ENCODE peak calls at places on chromosome 17, in five cellular contexts. Z is thoracic aorta, N is astrocyte, H is MM.1S, P is prostate gland. B is an unnamed sample.

GRCh38 chr17:4163951-4164350 is 21.0 kb downstream of the CYB5D2 start:
- DNase-seq in Z (no peak), N (no peak), H (no peak), P (no peak), B (no peak)

GRCh38 chr17:17142556-17142955 is 63.6 kb downstream of the PLD6 start:
- DNase-seq in Z (no peak), N (no peak), H (no peak), P (no peak), B (no peak)

GRCh38 chr17:3892095-3892998 is 506 bp downstream of the CAMKK1 start:
- DNase-seq in Z (peak; percentile 59), N (peak; percentile 42), H (peak; percentile 23), P (peak; percentile 58), B (peak; percentile 83)

GRCh38 chr17:30278032-30278431 is 13.7 kb downstream of the BLMH start:
- DNase-seq in Z (no peak), N (no peak), H (no peak), P (no peak), B (peak; percentile 39)

GRCh38 chr17:5209396-5209795 is 17.7 kb upstream of the ZNF594 start:
- DNase-seq in Z (no peak), N (peak; percentile 46), H (no peak), P (no peak), B (no peak)

GRCh38 chr17:33112763-33113162 is 121.1 kb downstream of the SPACA3 start:
- DNase-seq in Z (no peak), N (peak; percentile 74), H (no peak), P (no peak), B (no peak)

GRCh38 chr17:61454095-61454931 is 2.1 kb downstream of the TBX4 start:
- DNase-seq in Z (no peak), N (no peak), H (no peak), P (no peak), B (no peak)

GRCh38 chr17:33647976-33648375 is 354.9 kb upstream of the ASIC2 start:
- DNase-seq in Z (no peak), N (no peak), H (peak; percentile 26), P (no peak), B (no peak)

GRCh38 chr17:76077582-76078110 is 1.3 kb upstream of the ZACN start:
- DNase-seq in Z (no peak), N (no peak), H (no peak), P (no peak), B (peak; percentile 50)

GRCh38 chr17:3730881-3731429 is 7.3 kb downstream of the HASPIN start:
- DNase-seq in Z (no peak), N (peak; percentile 54), H (no peak), P (no peak), B (no peak)

GRCh38 chr17:4633643-4634042 is 7.8 kb downstream of the ALOX15 start:
- DNase-seq in Z (no peak), N (no peak), H (no peak), P (no peak), B (no peak)

GRCh38 chr17:77374170-77374936 is 233.6 kb downstream of the SEC14L1 start:
- DNase-seq in Z (no peak), N (peak; percentile 77), H (no peak), P (peak; percentile 67), B (peak; percentile 79)

GRCh38 chr17:66839616-66840015 is 4.7 kb downstream of the CACNG5 start:
- DNase-seq in Z (no peak), N (no peak), H (no peak), P (no peak), B (no peak)

GRCh38 chr17:78369791-78370381 is 8.6 kb upstream of the PGS1 start:
- DNase-seq in Z (no peak), N (no peak), H (no peak), P (no peak), B (no peak)

GRCh38 chr17:74190807-74191206 is 12.7 kb upstream of the RPL38 start:
- DNase-seq in Z (no peak), N (no peak), H (no peak), P (no peak), B (no peak)

GRCh38 chr17:10737168-10737622 is 7.4 kb upstream of the TMEM220 start:
- DNase-seq in Z (peak; percentile 11), N (peak; percentile 29), H (peak; percentile 12), P (peak; percentile 85), B (peak; percentile 76)

GRCh38 chr17:77498875-77499698 is 358.3 kb downstream of the SEC14L1 start:
- DNase-seq in Z (no peak), N (no peak), H (no peak), P (no peak), B (no peak)

GRCh38 chr17:16415031-16415924 is at the start of gene TRPV2:
- DNase-seq in Z (no peak), N (no peak), H (peak; percentile 63), P (no peak), B (peak; percentile 45)

GRCh38 chr17:66943484-66943883 is 21.0 kb upstream of the CACNG4 start:
- DNase-seq in Z (no peak), N (no peak), H (no peak), P (no peak), B (no peak)

GRCh38 chr17:32111141-32111771 is 31.0 kb upstream of the RHOT1 start:
- DNase-seq in Z (peak; percentile 13), N (peak; percentile 40), H (no peak), P (peak; percentile 32), B (peak; percentile 31)

GRCh38 chr17:56096026-56096807 is 57.1 kb upstream of the ANKFN1 start:
- DNase-seq in Z (no peak), N (peak; percentile 62), H (peak; percentile 16), P (no peak), B (no peak)

GRCh38 chr17:1999557-2000251 is 25.4 kb downstream of the RTN4RL1 start:
- DNase-seq in Z (no peak), N (no peak), H (peak; percentile 79), P (peak; percentile 71), B (peak; percentile 90)

GRCh38 chr17:56653877-56654276 is 60.4 kb downstream of the NOG start:
- DNase-seq in Z (no peak), N (peak; percentile 33), H (peak; percentile 85), P (no peak), B (no peak)

GRCh38 chr17:28701987-28702751 is 9.5 kb downstream of the PROCA1 start:
- DNase-seq in Z (no peak), N (no peak), H (no peak), P (no peak), B (no peak)

GRCh38 chr17:77370536-77370935 is 229.8 kb downstream of the SEC14L1 start:
- DNase-seq in Z (no peak), N (no peak), H (no peak), P (no peak), B (no peak)

DNA sequence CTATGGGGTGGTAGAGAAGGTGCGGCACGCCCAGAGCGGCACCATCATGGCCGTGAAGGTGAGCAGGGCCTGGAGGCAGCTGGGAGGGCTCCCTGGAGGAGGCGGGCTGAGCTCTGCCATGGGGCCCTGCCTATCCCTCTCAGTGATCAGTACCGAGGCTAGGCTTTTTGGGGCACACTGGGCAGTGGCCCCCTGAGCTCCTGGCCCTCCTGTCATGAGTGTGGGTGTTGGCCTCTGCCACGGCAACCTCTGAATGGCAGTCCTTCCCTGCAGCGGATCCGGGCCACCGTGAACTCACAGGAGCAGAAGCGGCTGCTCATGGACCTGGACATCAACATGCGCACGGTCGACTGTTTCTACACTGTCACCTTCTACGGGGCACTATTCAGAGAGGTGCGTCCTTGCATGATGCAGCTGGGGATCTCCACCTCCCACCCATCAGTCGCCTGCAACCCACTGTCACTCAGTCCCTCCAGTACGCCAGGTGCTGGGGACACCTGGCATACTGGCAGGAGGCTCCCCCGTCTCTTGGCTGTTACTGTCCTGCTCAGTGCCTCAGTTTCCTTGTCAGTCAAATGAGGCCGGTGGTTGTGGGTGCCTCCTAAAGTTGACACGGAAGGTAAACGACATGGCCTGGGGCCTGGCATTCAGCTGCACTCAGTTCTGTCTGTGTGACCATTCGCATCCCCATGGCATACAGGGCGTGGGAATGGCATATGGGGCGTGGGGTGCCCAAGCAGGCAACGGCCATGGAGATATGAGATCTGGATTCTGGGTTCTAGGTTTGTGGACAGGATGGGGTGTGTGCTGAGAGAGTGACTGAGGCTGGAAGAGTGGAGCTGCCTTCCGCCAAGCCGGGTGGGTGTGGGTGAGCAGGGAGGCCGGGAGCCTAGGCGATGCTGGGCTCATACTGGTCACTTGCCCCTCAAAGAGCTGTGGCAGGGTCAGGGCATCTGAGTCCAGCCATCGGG is 16.4 kb downstream of the MAP2K3 start:
- DNase-seq in Z (no peak), N (no peak), H (no peak), P (no peak), B (no peak)
- H3K36me3 ChIP-seq in Z (peaks cover 66% of the 10 kb centered on the region), N (peaks cover 9% of the 10 kb centered on the region), H (peaks cover 3% of the 10 kb centered on the region), P (no peaks in the 10 kb centered on the region), B (peaks cover 11% of the 10 kb centered on the region)

GRCh38 chr17:46199379-46199778 is 6.2 kb upstream of the KANSL1 start:
- DNase-seq in Z (no peak), N (no peak), H (no peak), P (no peak), B (no peak)
- H3K4me1 ChIP-seq in Z (peaks cover 50% of the 10 kb centered on the region), N (peaks cover 3% of the 10 kb centered on the region), H (peaks cover 23% of the 10 kb centered on the region), P (no peaks in the 10 kb centered on the region), B (peaks cover 61% of the 10 kb centered on the region)

GRCh38 chr17:81575836-81576235 is 23.7 kb upstream of the FAAP100 start:
- DNase-seq in Z (no peak), N (no peak), H (no peak), P (no peak), B (no peak)
- H3K27ac ChIP-seq in Z (peak overlapping the region; percentile 83), N (peak overlapping the region; percentile 60), H (no peak overlapping the region), P (no peak overlapping the region), B (no peak overlapping the region)

DNA sequence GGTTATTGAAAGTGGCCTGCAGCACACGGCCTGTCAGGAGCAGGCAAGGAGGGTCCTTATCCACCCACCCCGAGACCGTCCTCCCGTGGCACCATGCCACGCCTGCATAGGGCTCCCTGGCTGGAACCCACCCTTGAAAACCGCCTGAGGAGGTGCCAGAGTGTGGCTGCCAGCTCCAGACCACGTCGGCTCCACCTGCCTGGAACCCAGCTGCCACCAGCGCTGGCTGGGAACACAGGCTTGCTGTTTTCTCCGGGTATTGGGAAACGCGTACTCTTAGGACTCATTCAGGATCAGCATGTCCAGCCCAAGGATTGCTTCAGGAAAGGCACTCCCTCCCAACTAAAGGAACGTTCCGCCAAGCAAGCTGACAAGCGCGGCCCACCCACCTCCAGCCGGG is 6.7 kb downstream of the ARL16 start:
- DNase-seq in Z (no peak), N (no peak), H (no peak), P (no peak), B (no peak)
- H3K36me3 ChIP-seq in Z (peaks cover 18% of the 10 kb centered on the region), N (peaks cover 7% of the 10 kb centered on the region), H (no peaks in the 10 kb centered on the region), P (no peaks in the 10 kb centered on the region), B (no peaks in the 10 kb centered on the region)

B was measured in body of pancreas.